ENCODE peak calls at places on chromosome X, in eight cellular contexts. W, K, Z, N, X, Y, G and D are unnamed samples.
A peak's percentile ranks its signal among the peaks of the same experiment; 100 is the strongest.

GRCh38 chrX:42748067-42748850 is 29.7 kb downstream of the PPP1R2C start:
- DNase-seq in X (no peak), G (no peak), Z (no peak), N (no peak), Y (no peak), K (no peak), W (no peak), D (no peak)

GRCh38 chrX:139738581-139738980 is 30.6 kb upstream of the MCF2 start:
- DNase-seq in K (no peak), W (no peak), N (no peak), Z (no peak), Y (no peak), X (no peak), G (no peak), D (no peak)

GRCh38 chrX:107654778-107655761 is 26.8 kb downstream of the PRPS1 start:
- DNase-seq in G (peak; percentile 78), Y (no peak), K (peak; percentile 40), W (peak; percentile 67), X (no peak), Z (peak; percentile 80), N (peak; percentile 57), D (no peak)

GRCh38 chrX:14010566-14010965 is 19.1 kb downstream of the GEMIN8 start:
- DNase-seq in W (no peak), Z (no peak), N (no peak), X (no peak), Y (no peak), G (no peak), K (no peak), D (no peak)

GRCh38 chrX:132631579-132632232 is 142.9 kb upstream of the MBNL3 start:
- DNase-seq in N (peak; percentile 9), K (peak; percentile 21), Y (peak; percentile 22), Z (no peak), X (peak; percentile 12), G (peak; percentile 7), W (peak; percentile 14), D (no peak)

GRCh38 chrX:14003876-14004425 is 25.7 kb downstream of the GEMIN8 start:
- DNase-seq in G (no peak), Y (no peak), W (no peak), Z (no peak), X (no peak), K (no peak), N (no peak), D (no peak)

GRCh38 chrX:123959281-123960063 is 2.0 kb upstream of the STAG2 start:
- DNase-seq in W (peak; percentile 31), Z (peak; percentile 83), X (peak; percentile 66), K (no peak), G (peak; percentile 31), Y (peak; percentile 38), N (no peak), D (peak; percentile 29)

GRCh38 chrX:23317799-23318724 is 16.6 kb upstream of the PTCHD1 start:
- DNase-seq in Y (no peak), N (no peak), G (peak; percentile 69), W (peak; percentile 20), Z (no peak), X (peak; percentile 66), K (no peak), D (peak; percentile 7)

GRCh38 chrX:138001219-138001618 is 435.3 kb downstream of the ZIC3 start:
- DNase-seq in X (no peak), W (no peak), Z (no peak), N (no peak), K (no peak), Y (no peak), G (no peak), D (no peak)

GRCh38 chrX:154840856-154841255 is 6.4 kb upstream of the SMIM9 start:
- DNase-seq in K (peak; percentile 46), Z (no peak), W (peak; percentile 39), X (peak; percentile 6), N (peak; percentile 39), G (no peak), Y (peak; percentile 33), D (peak; percentile 20)

GRCh38 chrX:149846789-149847188 is 34.2 kb upstream of the MAGEA8 start:
- DNase-seq in Z (no peak), G (no peak), K (no peak), N (no peak), W (no peak), X (no peak), Y (no peak), D (no peak)

GRCh38 chrX:109472939-109473713 is 8.8 kb downstream of the GUCY2F start:
- DNase-seq in Z (peak; percentile 18), K (no peak), G (peak; percentile 60), W (peak; percentile 46), N (no peak), Y (no peak), X (peak; percentile 4), D (no peak)

GRCh38 chrX:46152756-46153155 is 392.5 kb downstream of the ZNF674 start:
- DNase-seq in G (no peak), X (no peak), N (no peak), Z (no peak), Y (no peak), K (no peak), W (no peak), D (no peak)

GRCh38 chrX:107450823-107451509 is 1.5 kb downstream of the FRMPD3 start:
- DNase-seq in K (no peak), G (peak; percentile 65), X (peak; percentile 42), Z (peak; percentile 51), W (peak; percentile 84), N (peak; percentile 67), Y (no peak), D (peak; percentile 32)